ENCODE peak calls at places on chromosomes 16 and 17, in six cellular contexts. W is psoas muscle, T is IMR-90, X is esophagus muscularis mucosa, I is tibial artery, L is AG04450. B is an unnamed sample.

GRCh38 chr16:17204248-17205043 is 266.3 kb downstream of the XYLT1 start:
- DNase-seq in L (no peak), T (no peak), X (no peak), I (no peak), W (no peak), B (no peak)

GRCh38 chr17:49454050-49454449 is 39.4 kb upstream of the PHB1 start:
- DNase-seq in T (peak; percentile 29), L (no peak), W (no peak), I (no peak), X (no peak), B (no peak)

GRCh38 chr16:56871172-56871593 is 6.2 kb downstream of the SLC12A3 start:
- DNase-seq in X (no peak), W (no peak), L (no peak), I (no peak), T (peak; percentile 53), B (no peak)

GRCh38 chr17:13154403-13154802 is 136.6 kb upstream of the ELAC2 start:
- DNase-seq in W (no peak), L (no peak), T (peak; percentile 33), I (no peak), X (no peak), B (no peak)

GRCh38 chr16:78630102-78630501 is 530.6 kb downstream of the WWOX start:
- DNase-seq in L (no peak), I (no peak), W (no peak), X (no peak), T (no peak), B (no peak)

GRCh38 chr16:50861926-50862325 is 120.0 kb downstream of the CYLD start:
- DNase-seq in I (no peak), L (peak; percentile 23), W (no peak), T (peak; percentile 81), X (no peak), B (no peak)

GRCh38 chr16:15742716-15743115 is 92.7 kb downstream of the NDE1 start:
- DNase-seq in L (no peak), I (no peak), W (no peak), T (no peak), X (no peak), B (no peak)

GRCh38 chr17:82424001-82424862 is 5.8 kb upstream of the OGFOD3 start:
- DNase-seq in W (no peak), T (peak; percentile 32), X (no peak), L (no peak), I (peak; percentile 80), B (no peak)

GRCh38 chr17:46190763-46191162 is 2.5 kb downstream of the KANSL1 start:
- DNase-seq in X (no peak), I (no peak), L (no peak), T (peak; percentile 11), W (no peak), B (no peak)
- H3K4me3 ChIP-seq in X (peak overlapping the region; percentile 99), I (peak overlapping the region; percentile 85), L (peak overlapping the region; percentile 86), T (no peak overlapping the region), W (peak overlapping the region; percentile 76), B (no peak overlapping the region)

DNA sequence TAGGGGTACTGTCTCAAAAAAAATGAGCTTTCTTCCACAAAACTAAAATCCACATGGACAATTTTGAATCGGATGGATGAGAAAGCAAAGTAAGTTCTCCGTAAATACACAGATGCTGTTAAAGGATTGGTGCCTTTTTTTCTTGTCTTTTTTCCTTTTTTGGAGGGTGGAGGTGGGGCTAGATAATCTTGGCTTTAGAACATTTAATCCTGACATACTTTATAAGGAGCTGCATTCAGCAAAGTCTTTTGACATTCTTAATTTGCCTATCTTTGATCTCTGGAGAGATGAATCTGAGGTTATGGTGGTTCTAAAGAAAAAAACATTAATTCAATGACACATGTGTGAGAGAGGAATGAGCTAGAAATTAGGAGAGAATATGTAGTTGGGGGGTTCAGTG is 312.3 kb upstream of the KCNJ16 start:
- DNase-seq in W (no peak), L (no peak), I (no peak), X (no peak), T (no peak), B (no peak)
- H3K4me3 ChIP-seq in W (no peak overlapping the region), L (no peak overlapping the region), I (no peak overlapping the region), X (no peak overlapping the region), T (no peak overlapping the region), B (no peak overlapping the region)

GRCh38 chr17:19415311-19415710 is 4.3 kb downstream of the RNF112 start:
- DNase-seq in X (no peak), L (no peak), I (no peak), T (no peak), W (no peak), B (no peak)
- H3K4me3 ChIP-seq in X (no peak overlapping the region), L (no peak overlapping the region), I (no peak overlapping the region), T (no peak overlapping the region), W (no peak overlapping the region), B (no peak overlapping the region)

GRCh38 chr17:44827863-44828262 is 2.2 kb downstream of the GJC1 start:
- DNase-seq in T (no peak), X (no peak), W (no peak), I (no peak), L (no peak), B (no peak)
- H3K4me3 ChIP-seq in T (peak overlapping the region; percentile 77), X (peak overlapping the region; percentile 81), W (peak overlapping the region; percentile 68), I (no peak overlapping the region), L (peak overlapping the region; percentile 79), B (no peak overlapping the region)

DNA sequence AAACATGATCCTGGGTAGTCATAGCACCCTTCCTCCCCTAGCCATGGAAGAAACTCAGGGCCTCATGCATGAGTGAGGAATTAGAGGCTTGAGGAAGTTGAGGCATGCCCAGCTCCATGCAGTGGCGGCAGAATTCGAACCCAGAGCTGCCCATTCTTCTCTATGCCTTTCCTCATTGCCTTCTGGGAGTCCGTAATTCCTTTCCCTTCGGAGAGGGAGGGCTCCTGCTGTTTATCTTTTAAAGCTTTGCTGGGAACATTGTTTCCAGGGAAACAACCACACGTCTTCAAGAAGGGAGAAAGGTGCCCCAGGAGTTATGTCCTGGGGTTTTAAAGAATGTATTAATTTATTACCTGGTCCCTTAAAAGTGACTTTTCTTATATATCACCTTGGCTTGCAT is 8.5 kb downstream of the CRISPLD2 start:
- DNase-seq in I (no peak), L (no peak), T (no peak), X (no peak), W (no peak), B (no peak)
- H3K4me3 ChIP-seq in I (no peak overlapping the region), L (no peak overlapping the region), T (no peak overlapping the region), X (peak overlapping the region; percentile 39), W (no peak overlapping the region), B (no peak overlapping the region)

DNA sequence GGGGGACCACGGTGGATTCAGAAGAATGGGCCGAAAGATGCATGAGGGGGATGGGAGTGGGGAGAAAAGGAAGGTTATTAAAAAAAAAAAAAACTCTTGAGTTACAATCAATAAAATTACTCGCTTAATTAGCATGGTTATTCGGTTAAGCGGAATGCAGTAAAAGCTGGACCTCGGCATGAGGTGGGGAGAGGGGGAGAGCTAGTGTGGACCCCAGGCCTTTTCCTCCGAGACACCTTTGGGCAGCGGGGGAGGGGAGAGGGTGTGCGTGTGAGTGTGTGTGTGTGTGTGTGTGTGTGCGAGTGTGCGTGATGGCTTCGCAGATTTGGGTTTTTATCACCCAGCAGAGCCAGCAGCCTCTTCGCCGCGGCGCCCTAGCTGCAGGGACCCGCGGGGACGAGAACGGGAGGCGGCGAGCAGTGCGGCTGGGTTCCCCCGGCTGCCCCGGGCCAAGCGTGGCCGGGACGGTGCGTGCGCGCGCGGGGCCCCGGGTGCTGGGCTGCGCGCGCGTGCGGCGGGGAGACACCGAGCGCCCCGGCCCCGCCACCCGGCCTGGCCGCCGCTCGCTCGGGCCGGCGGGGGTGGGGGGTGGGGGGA is 3.7 kb downstream of the BAHCC1 start:
- DNase-seq in L (no peak), X (no peak), W (peak; percentile 66), I (no peak), T (no peak), B (peak; percentile 86)
- H3K4me3 ChIP-seq in L (peak overlapping the region; percentile 67), X (peak overlapping the region; percentile 79), W (peak overlapping the region; percentile 76), I (peak overlapping the region; percentile 92), T (peak overlapping the region; percentile 48), B (no peak overlapping the region)

GRCh38 chr17:79929257-79930076 is 90.2 kb upstream of the CBX4 start:
- DNase-seq in I (no peak), T (no peak), L (no peak), X (no peak), W (no peak), B (no peak)
- H3K4me3 ChIP-seq in I (no peak overlapping the region), T (peak overlapping the region; percentile 34), L (peak overlapping the region; percentile 41), X (no peak overlapping the region), W (no peak overlapping the region), B (no peak overlapping the region)

GRCh38 chr17:5823219-5823618 is 238.9 kb upstream of the NLRP1 start:
- DNase-seq in W (no peak), I (no peak), X (no peak), L (no peak), T (no peak), B (no peak)

GRCh38 chr17:5821813-5822212 is 237.5 kb upstream of the NLRP1 start:
- DNase-seq in X (no peak), T (no peak), I (peak; percentile 71), L (no peak), W (no peak), B (no peak)

GRCh38 chr17:5821057-5821456 is 236.7 kb upstream of the NLRP1 start:
- DNase-seq in I (no peak), T (peak; percentile 29), L (no peak), X (peak; percentile 72), W (no peak), B (no peak)

GRCh38 chr17:5819921-5820685 is 235.8 kb upstream of the NLRP1 start:
- DNase-seq in L (no peak), T (no peak), W (no peak), X (peak; percentile 91), I (no peak), B (peak; percentile 24)

DNA sequence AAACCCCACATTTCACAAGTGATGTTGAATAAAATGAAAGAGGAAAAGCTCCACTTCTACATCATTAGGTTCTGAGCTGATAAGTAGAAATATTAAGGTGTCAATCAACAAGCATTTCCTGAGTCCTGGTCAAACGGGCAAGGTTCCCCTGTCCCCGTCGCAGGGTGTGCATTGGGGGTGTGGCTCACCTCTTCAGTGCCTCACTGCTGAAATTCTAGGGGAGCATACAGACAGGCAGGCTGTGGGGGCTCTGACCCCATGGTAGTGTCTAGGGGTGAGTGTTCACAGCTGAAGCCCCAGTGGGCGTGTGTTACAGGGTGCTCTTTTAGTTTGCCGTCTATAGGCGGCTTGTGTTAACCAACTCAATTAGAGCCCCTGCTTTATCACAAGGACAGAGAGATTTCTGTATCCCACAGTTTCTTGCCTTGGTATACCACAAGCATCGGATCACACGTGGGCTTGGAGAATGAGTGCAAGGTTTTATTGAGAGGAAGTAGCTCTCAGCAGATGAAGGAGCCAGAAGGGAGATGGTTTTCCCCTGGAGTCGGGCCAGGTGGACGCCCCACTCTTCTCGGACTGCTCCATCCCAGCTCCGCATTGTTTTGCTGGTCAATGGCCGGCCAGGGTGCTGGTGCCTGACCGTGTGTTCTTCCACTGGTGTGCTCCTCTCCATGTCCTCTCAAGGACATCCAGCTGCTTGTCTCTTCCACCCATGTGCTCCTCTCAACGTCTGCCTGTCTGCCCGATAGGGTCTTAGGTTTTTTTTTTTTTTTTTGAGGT is 238.2 kb upstream of the NLRP1 start:
- DNase-seq in L (no peak), I (no peak), W (no peak), T (no peak), X (no peak), B (no peak)
- H3K4me3 ChIP-seq in L (no peak overlapping the region), I (no peak overlapping the region), W (no peak overlapping the region), T (no peak overlapping the region), X (no peak overlapping the region), B (no peak overlapping the region)

B was measured in upper lobe of left lung.